ENCODE peak calls at places on chromosome 12, in ten cellular contexts. P, O, Y, X, Z, T, I, D, L and E are unnamed samples.

GRCh38 chr12:64332296-64332695 is 58.3 kb downstream of the C12orf56 start:
- DNase-seq in D (no peak), T (no peak), L (no peak), Y (no peak), P (no peak), Z (no peak), X (no peak), I (no peak), O (no peak), E (no peak)

GRCh38 chr12:64080319-64081008 is 141.6 kb downstream of the KICS2 start:
- DNase-seq in T (no peak), O (no peak), I (peak; percentile 53), L (peak; percentile 56), D (no peak), Z (no peak), Y (no peak), P (no peak), X (no peak), E (no peak)

GRCh38 chr12:100720016-100720654 is 74.4 kb upstream of the ANO4 start:
- DNase-seq in L (no peak), Y (no peak), Z (no peak), X (peak; percentile 6), O (no peak), D (no peak), I (no peak), T (no peak), P (no peak), E (no peak)

GRCh38 chr12:110039085-110039807 is 9.1 kb downstream of the C12orf76 start:
- DNase-seq in P (no peak), X (peak; percentile 90), D (no peak), L (no peak), O (no peak), T (peak; percentile 93), Y (peak; percentile 90), Z (no peak), I (peak; percentile 27), E (no peak)

GRCh38 chr12:117968826-117969659 is at the start of gene KSR2:
- DNase-seq in I (peak; percentile 96), D (no peak), O (no peak), L (peak; percentile 81), T (no peak), Z (peak; percentile 95), Y (peak; percentile 9), P (peak; percentile 43), X (no peak), E (no peak)

GRCh38 chr12:75750950-75751349 is 239.5 kb upstream of the KRR1 start:
- DNase-seq in D (no peak), P (no peak), T (peak; percentile 89), Z (no peak), L (no peak), O (no peak), I (no peak), Y (peak; percentile 66), X (peak; percentile 51), E (no peak)

GRCh38 chr12:22802883-22803640 is 178.1 kb downstream of the ETNK1 start:
- DNase-seq in L (no peak), O (no peak), I (peak; percentile 36), T (no peak), X (no peak), Z (no peak), Y (no peak), D (no peak), P (no peak), E (no peak)

GRCh38 chr12:6532927-6533652 is 1.2 kb upstream of the GAPDH start:
- DNase-seq in D (no peak), P (peak; percentile 86), L (no peak), Y (no peak), I (peak; percentile 84), X (peak; percentile 82), Z (peak; percentile 82), O (no peak), T (peak; percentile 53), E (peak; percentile 89)

GRCh38 chr12:120316798-120317257 is 10.8 kb downstream of the PLA2G1B start:
- DNase-seq in Z (no peak), D (no peak), P (no peak), T (no peak), L (no peak), I (no peak), O (no peak), X (no peak), Y (peak; percentile 1), E (no peak)

GRCh38 chr12:128402481-128402880 is 135.5 kb downstream of the TMEM132C start:
- DNase-seq in O (no peak), L (no peak), P (no peak), Y (no peak), D (no peak), Z (no peak), X (no peak), T (no peak), I (no peak), E (no peak)

GRCh38 chr12:15629108-15629507 is 160.1 kb downstream of the EPS8 start:
- DNase-seq in X (peak; percentile 99), T (peak; percentile 100), L (peak; percentile 94), D (peak; percentile 69), P (peak; percentile 87), Y (peak; percentile 98), I (peak; percentile 38), O (peak; percentile 46), Z (no peak), E (no peak)

GRCh38 chr12:106889950-106890626 is 65.6 kb upstream of the TMEM263 start:
- DNase-seq in X (no peak), Y (no peak), I (no peak), D (no peak), O (no peak), Z (no peak), P (no peak), L (no peak), T (no peak), E (no peak)

GRCh38 chr12:92288533-92288932 is 142.9 kb upstream of the BTG1 start:
- DNase-seq in O (no peak), I (no peak), P (peak; percentile 69), X (no peak), L (no peak), T (no peak), D (peak; percentile 42), Y (no peak), Z (no peak), E (no peak)

GRCh38 chr12:126084480-126084879 is 1019.2 kb downstream of the AACS start:
- DNase-seq in L (no peak), O (no peak), D (no peak), P (no peak), X (no peak), I (no peak), Z (no peak), Y (no peak), T (no peak), E (no peak)

GRCh38 chr12:12540261-12541013 is 22.2 kb downstream of the DUSP16 start:
- DNase-seq in L (no peak), P (no peak), O (no peak), Y (no peak), T (no peak), D (no peak), X (no peak), Z (no peak), I (no peak), E (no peak)

GRCh38 chr12:97748298-97748697 is 285.7 kb downstream of the RMST start:
- DNase-seq in P (no peak), Y (no peak), L (no peak), O (no peak), X (no peak), I (no peak), T (no peak), Z (no peak), D (no peak), E (no peak)

GRCh38 chr12:2637371-2637770 is 157.4 kb upstream of the FKBP4 start:
- DNase-seq in L (no peak), Z (no peak), Y (no peak), P (peak; percentile 27), I (no peak), T (no peak), D (no peak), O (no peak), X (no peak), E (no peak)

GRCh38 chr12:92107621-92108131 is 38.0 kb downstream of the BTG1 start:
- DNase-seq in X (no peak), T (no peak), I (peak; percentile 36), D (no peak), L (no peak), Z (no peak), P (no peak), Y (no peak), O (no peak), E (no peak)

GRCh38 chr12:25195056-25195971 is at the start of the genes DNAI7 and ETFRF1:
- DNase-seq in P (peak; percentile 99), Y (peak; percentile 97), I (peak; percentile 100), O (peak; percentile 56), X (peak; percentile 89), L (peak; percentile 86), T (peak; percentile 87), D (peak; percentile 95), Z (peak; percentile 100), E (peak; percentile 99)
- TF ChIP-seq CTCF in P (peak; percentile 28), Y (peak; percentile 13), I (no peak), O (no peak), X (no peak), L (no peak), T (no peak), D (no peak), Z (no peak), E (no peak)

DNA sequence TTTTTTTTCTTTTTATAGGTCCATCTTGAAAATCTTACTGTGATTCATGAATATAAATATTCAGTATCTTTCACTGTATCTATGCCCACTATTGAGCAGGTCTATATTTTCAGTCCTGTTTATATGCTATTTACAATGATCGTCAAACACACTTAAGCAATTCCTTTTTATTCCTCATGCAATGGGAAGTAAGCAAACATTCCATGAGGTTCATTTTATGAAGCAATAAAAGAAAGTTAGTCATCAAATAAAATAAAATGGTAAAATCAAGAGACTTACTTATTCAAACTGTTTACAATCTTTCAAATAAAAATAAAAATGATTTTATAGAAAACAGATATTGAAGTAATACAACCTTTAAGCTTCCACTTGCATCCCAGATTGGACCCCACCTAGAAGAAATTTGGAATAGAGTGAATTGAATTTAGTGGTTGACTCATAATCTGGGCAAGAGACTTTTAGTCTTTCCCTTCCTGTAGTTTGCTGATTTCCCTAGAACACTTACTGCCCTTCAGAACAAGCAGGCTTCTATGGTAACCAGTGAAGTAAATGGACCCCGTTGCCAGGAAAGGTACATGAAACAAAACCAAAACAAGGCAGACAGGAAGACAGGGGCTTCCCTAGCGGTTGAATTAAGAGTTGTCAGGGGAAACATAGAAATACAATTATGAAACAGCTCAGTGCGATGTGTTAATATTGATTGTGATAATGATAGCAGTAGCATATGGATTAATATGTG is 241.0 kb upstream of the ATP2B1 start:
- DNase-seq in D (no peak), P (no peak), L (no peak), O (peak; percentile 83), T (peak; percentile 81), Z (no peak), I (peak; percentile 34), X (peak; percentile 35), Y (peak; percentile 76), E (no peak)
- TF ChIP-seq CTCF in D (no peak), P (no peak), L (no peak), O (peak; percentile 63), T (peak; percentile 5), Z (peak; percentile 33), I (peak; percentile 3), X (peak; percentile 11), Y (peak; percentile 24), E (no peak)

GRCh38 chr12:103877934-103878510 is 37.0 kb upstream of the NT5DC3 start:
- DNase-seq in D (no peak), X (peak; percentile 46), Y (peak; percentile 63), Z (no peak), L (peak; percentile 64), P (peak; percentile 78), T (peak; percentile 70), I (peak; percentile 90), O (peak; percentile 49), E (no peak)
- TF ChIP-seq CTCF in D (peak; percentile 56), X (peak; percentile 77), Y (peak; percentile 85), Z (peak; percentile 69), L (peak; percentile 87), P (peak; percentile 51), T (peak; percentile 87), I (peak; percentile 96), O (peak; percentile 74), E (peak; percentile 81)

GRCh38 chr12:52598966-52599365 is 2.3 kb downstream of the KRT72 start:
- DNase-seq in P (no peak), I (no peak), X (no peak), D (no peak), L (no peak), Y (no peak), T (no peak), O (no peak), Z (peak; percentile 26), E (no peak)
- TF ChIP-seq CTCF in P (no peak), I (no peak), X (no peak), D (no peak), L (no peak), Y (no peak), T (no peak), O (no peak), Z (no peak), E (no peak)